ENCODE peak calls at places on chromosomes 3 and 15, in seven cellular contexts. I, K, Z, B, T, N and J are unnamed samples.
A peak's percentile ranks its signal among the peaks of the same experiment; 100 is the strongest.

GRCh38 chr3:49411550-49411967 is 217 bp downstream of the RHOA start:
- DNase-seq in I (peak; percentile 39), K (no peak), Z (no peak), B (peak; percentile 51), T (peak; percentile 85), N (peak; percentile 78), J (no peak)

GRCh38 chr3:51703776-51704510 is 2.9 kb upstream of the GRM2 start:
- DNase-seq in I (no peak), K (no peak), Z (no peak), B (no peak), T (no peak), N (no peak), J (no peak)

GRCh38 chr3:154120903-154121235 is 321 bp upstream of the ARHGEF26 start:
- DNase-seq in I (no peak), K (no peak), Z (no peak), B (no peak), T (no peak), N (no peak), J (no peak)

GRCh38 chr3:189909573-189909972 is 211.1 kb downstream of the P3H2 start:
- DNase-seq in I (no peak), K (no peak), Z (no peak), B (no peak), T (no peak), N (no peak), J (peak; percentile 88)

GRCh38 chr3:101544181-101544850 is 17.4 kb upstream of the TRMT10C start:
- DNase-seq in I (no peak), K (no peak), Z (no peak), B (no peak), T (no peak), N (no peak), J (no peak)

GRCh38 chr15:65192016-65192415 is 6.9 kb upstream of the CLPX start:
- DNase-seq in I (no peak), K (peak; percentile 26), Z (no peak), B (no peak), T (peak; percentile 49), N (no peak), J (peak; percentile 34)

GRCh38 chr3:187913617-187914033 is 168.4 kb upstream of the BCL6 start:
- DNase-seq in I (no peak), K (no peak), Z (no peak), B (no peak), T (no peak), N (peak; percentile 18), J (peak; percentile 43)

GRCh38 chr3:19065027-19065426 is 83.3 kb upstream of the KCNH8 start:
- DNase-seq in I (no peak), K (no peak), Z (no peak), B (no peak), T (peak; percentile 25), N (peak; percentile 26), J (no peak)

GRCh38 chr3:13528217-13528801 is 20.6 kb upstream of the FBLN2 start:
- DNase-seq in I (no peak), K (no peak), Z (no peak), B (no peak), T (peak; percentile 87), N (peak; percentile 42), J (peak; percentile 12)

GRCh38 chr15:80836991-80837390 is 57.8 kb downstream of the CEMIP start:
- DNase-seq in I (no peak), K (no peak), Z (no peak), B (no peak), T (no peak), N (no peak), J (no peak)